ENCODE peak calls at places on chromosome 17, in eight cellular contexts. One of them, this sample, is unnamed.
A peak's percentile ranks its signal among the peaks of the same experiment; 100 is the strongest.

GRCh38 chr17:83010323-83011200 is 68.8 kb upstream of the METRNL start:
- DNase-seq in stimulated activated CD4-positive, alpha-beta T cell treated with anti-CD3 and anti-CD28 coated beads, Interleukin-15, amount 100 ng/mL, for 24 hours: no peak
- DNase-seq in NCI-H2081: no peak
- DNase-seq in IMR-90: peak; percentile 69
- DNase-seq in fibroblast of gingiva: no peak
- DNase-seq in tibial nerve: no peak
- DNase-seq in HS-27A: no peak
- DNase-seq in HFFc6: no peak
- DNase-seq in this sample: no peak

GRCh38 chr17:82754297-82755208 is 2.7 kb downstream of the TBCD start:
- DNase-seq in stimulated activated CD4-positive, alpha-beta T cell treated with anti-CD3 and anti-CD28 coated beads, Interleukin-15, amount 100 ng/mL, for 24 hours: peak; percentile 15
- DNase-seq in NCI-H2081: no peak
- DNase-seq in IMR-90: no peak
- DNase-seq in fibroblast of gingiva: no peak
- DNase-seq in tibial nerve: no peak
- DNase-seq in HS-27A: no peak
- DNase-seq in HFFc6: no peak
- DNase-seq in this sample: no peak

GRCh38 chr17:65785109-65785508 is 223.7 kb upstream of the AXIN2 start:
- DNase-seq in stimulated activated CD4-positive, alpha-beta T cell treated with anti-CD3 and anti-CD28 coated beads, Interleukin-15, amount 100 ng/mL, for 24 hours: no peak
- DNase-seq in NCI-H2081: no peak
- DNase-seq in IMR-90: peak; percentile 97
- DNase-seq in fibroblast of gingiva: peak; percentile 95
- DNase-seq in tibial nerve: no peak
- DNase-seq in HS-27A: peak; percentile 71
- DNase-seq in HFFc6: peak; percentile 92
- DNase-seq in this sample: peak; percentile 77

GRCh38 chr17:57965521-57966160 is 10.4 kb upstream of the CUEDC1 start:
- DNase-seq in stimulated activated CD4-positive, alpha-beta T cell treated with anti-CD3 and anti-CD28 coated beads, Interleukin-15, amount 100 ng/mL, for 24 hours: no peak
- DNase-seq in NCI-H2081: no peak
- DNase-seq in IMR-90: no peak
- DNase-seq in fibroblast of gingiva: no peak
- DNase-seq in tibial nerve: no peak
- DNase-seq in HS-27A: no peak
- DNase-seq in HFFc6: no peak
- DNase-seq in this sample: no peak

GRCh38 chr17:78252111-78252634 is 20.7 kb downstream of the TMEM235 start:
- DNase-seq in stimulated activated CD4-positive, alpha-beta T cell treated with anti-CD3 and anti-CD28 coated beads, Interleukin-15, amount 100 ng/mL, for 24 hours: peak; percentile 33
- DNase-seq in NCI-H2081: no peak
- DNase-seq in IMR-90: no peak
- DNase-seq in fibroblast of gingiva: no peak
- DNase-seq in tibial nerve: no peak
- DNase-seq in HS-27A: no peak
- DNase-seq in HFFc6: no peak
- DNase-seq in this sample: no peak

GRCh38 chr17:37043201-37043600 is 94.4 kb downstream of the AATF start:
- DNase-seq in stimulated activated CD4-positive, alpha-beta T cell treated with anti-CD3 and anti-CD28 coated beads, Interleukin-15, amount 100 ng/mL, for 24 hours: no peak
- DNase-seq in NCI-H2081: no peak
- DNase-seq in IMR-90: peak; percentile 40
- DNase-seq in fibroblast of gingiva: no peak
- DNase-seq in tibial nerve: no peak
- DNase-seq in HS-27A: no peak
- DNase-seq in HFFc6: no peak
- DNase-seq in this sample: no peak

GRCh38 chr17:31144427-31144826 is 49.6 kb downstream of the NF1 start:
- DNase-seq in stimulated activated CD4-positive, alpha-beta T cell treated with anti-CD3 and anti-CD28 coated beads, Interleukin-15, amount 100 ng/mL, for 24 hours: no peak
- DNase-seq in NCI-H2081: no peak
- DNase-seq in IMR-90: no peak
- DNase-seq in fibroblast of gingiva: no peak
- DNase-seq in tibial nerve: no peak
- DNase-seq in HS-27A: no peak
- DNase-seq in HFFc6: no peak
- DNase-seq in this sample: no peak

GRCh38 chr17:66829386-66829864 is 5.5 kb upstream of the CACNG5 start:
- DNase-seq in stimulated activated CD4-positive, alpha-beta T cell treated with anti-CD3 and anti-CD28 coated beads, Interleukin-15, amount 100 ng/mL, for 24 hours: peak; percentile 15
- DNase-seq in NCI-H2081: no peak
- DNase-seq in IMR-90: peak; percentile 73
- DNase-seq in fibroblast of gingiva: peak; percentile 45
- DNase-seq in tibial nerve: peak; percentile 22
- DNase-seq in HS-27A: no peak
- DNase-seq in HFFc6: peak; percentile 26
- DNase-seq in this sample: no peak

GRCh38 chr17:75110307-75110937 is 653 bp downstream of the ARMC7 start:
- DNase-seq in stimulated activated CD4-positive, alpha-beta T cell treated with anti-CD3 and anti-CD28 coated beads, Interleukin-15, amount 100 ng/mL, for 24 hours: no peak
- DNase-seq in NCI-H2081: no peak
- DNase-seq in IMR-90: no peak
- DNase-seq in fibroblast of gingiva: no peak
- DNase-seq in tibial nerve: no peak
- DNase-seq in HS-27A: no peak
- DNase-seq in HFFc6: no peak
- DNase-seq in this sample: no peak

GRCh38 chr17:1495265-1495664 is 2.8 kb upstream of the MYO1C start:
- DNase-seq in stimulated activated CD4-positive, alpha-beta T cell treated with anti-CD3 and anti-CD28 coated beads, Interleukin-15, amount 100 ng/mL, for 24 hours: no peak
- DNase-seq in NCI-H2081: no peak
- DNase-seq in IMR-90: no peak
- DNase-seq in fibroblast of gingiva: peak; percentile 96
- DNase-seq in tibial nerve: no peak
- DNase-seq in HS-27A: no peak
- DNase-seq in HFFc6: no peak
- DNase-seq in this sample: no peak

GRCh38 chr17:17351901-17352781 is 49.0 kb downstream of the NT5M start:
- DNase-seq in stimulated activated CD4-positive, alpha-beta T cell treated with anti-CD3 and anti-CD28 coated beads, Interleukin-15, amount 100 ng/mL, for 24 hours: no peak
- DNase-seq in NCI-H2081: no peak
- DNase-seq in IMR-90: peak; percentile 48
- DNase-seq in fibroblast of gingiva: peak; percentile 26
- DNase-seq in tibial nerve: no peak
- DNase-seq in HS-27A: no peak
- DNase-seq in HFFc6: peak; percentile 27
- DNase-seq in this sample: no peak

GRCh38 chr17:21024024-21024423 is 18.8 kb downstream of the USP22 start:
- DNase-seq in stimulated activated CD4-positive, alpha-beta T cell treated with anti-CD3 and anti-CD28 coated beads, Interleukin-15, amount 100 ng/mL, for 24 hours: no peak
- DNase-seq in NCI-H2081: no peak
- DNase-seq in IMR-90: peak; percentile 67
- DNase-seq in fibroblast of gingiva: no peak
- DNase-seq in tibial nerve: no peak
- DNase-seq in HS-27A: no peak
- DNase-seq in HFFc6: no peak
- DNase-seq in this sample: no peak

GRCh38 chr17:17783121-17783824 is 53.5 kb downstream of the SREBF1 start:
- DNase-seq in stimulated activated CD4-positive, alpha-beta T cell treated with anti-CD3 and anti-CD28 coated beads, Interleukin-15, amount 100 ng/mL, for 24 hours: peak; percentile 76
- DNase-seq in NCI-H2081: peak; percentile 82
- DNase-seq in IMR-90: no peak
- DNase-seq in fibroblast of gingiva: no peak
- DNase-seq in tibial nerve: peak; percentile 45
- DNase-seq in HS-27A: no peak
- DNase-seq in HFFc6: no peak
- DNase-seq in this sample: no peak

GRCh38 chr17:45225964-45226530 is 4.4 kb downstream of the FMNL1 start:
- DNase-seq in stimulated activated CD4-positive, alpha-beta T cell treated with anti-CD3 and anti-CD28 coated beads, Interleukin-15, amount 100 ng/mL, for 24 hours: peak; percentile 99
- DNase-seq in NCI-H2081: no peak
- DNase-seq in IMR-90: no peak
- DNase-seq in fibroblast of gingiva: no peak
- DNase-seq in tibial nerve: peak; percentile 65
- DNase-seq in HS-27A: no peak
- DNase-seq in HFFc6: no peak
- DNase-seq in this sample: no peak

GRCh38 chr17:78805301-78805700 is 23.2 kb upstream of the CYTH1 start:
- DNase-seq in stimulated activated CD4-positive, alpha-beta T cell treated with anti-CD3 and anti-CD28 coated beads, Interleukin-15, amount 100 ng/mL, for 24 hours: peak; percentile 81
- DNase-seq in NCI-H2081: no peak
- DNase-seq in IMR-90: no peak
- DNase-seq in fibroblast of gingiva: no peak
- DNase-seq in tibial nerve: no peak
- DNase-seq in HS-27A: no peak
- DNase-seq in HFFc6: no peak
- DNase-seq in this sample: no peak

GRCh38 chr17:30950669-30951399 is 20.0 kb upstream of the RNF135 start:
- DNase-seq in stimulated activated CD4-positive, alpha-beta T cell treated with anti-CD3 and anti-CD28 coated beads, Interleukin-15, amount 100 ng/mL, for 24 hours: no peak
- DNase-seq in NCI-H2081: peak; percentile 74
- DNase-seq in IMR-90: peak; percentile 93
- DNase-seq in fibroblast of gingiva: peak; percentile 71
- DNase-seq in tibial nerve: peak; percentile 69
- DNase-seq in HS-27A: no peak
- DNase-seq in HFFc6: peak; percentile 87
- DNase-seq in this sample: no peak

GRCh38 chr17:71496552-71496951 is 624.3 kb upstream of the SOX9 start:
- DNase-seq in stimulated activated CD4-positive, alpha-beta T cell treated with anti-CD3 and anti-CD28 coated beads, Interleukin-15, amount 100 ng/mL, for 24 hours: no peak
- DNase-seq in NCI-H2081: no peak
- DNase-seq in IMR-90: peak; percentile 78
- DNase-seq in fibroblast of gingiva: no peak
- DNase-seq in tibial nerve: no peak
- DNase-seq in HS-27A: no peak
- DNase-seq in HFFc6: peak; percentile 84
- DNase-seq in this sample: no peak

GRCh38 chr17:51015145-51015558 is 105.5 kb downstream of the SPAG9 start:
- DNase-seq in stimulated activated CD4-positive, alpha-beta T cell treated with anti-CD3 and anti-CD28 coated beads, Interleukin-15, amount 100 ng/mL, for 24 hours: no peak
- DNase-seq in NCI-H2081: peak; percentile 83
- DNase-seq in IMR-90: peak; percentile 43
- DNase-seq in fibroblast of gingiva: peak; percentile 90
- DNase-seq in tibial nerve: no peak
- DNase-seq in HS-27A: no peak
- DNase-seq in HFFc6: no peak
- DNase-seq in this sample: no peak

GRCh38 chr17:55527520-55528118 is 16.4 kb upstream of the SMIM36 start:
- DNase-seq in stimulated activated CD4-positive, alpha-beta T cell treated with anti-CD3 and anti-CD28 coated beads, Interleukin-15, amount 100 ng/mL, for 24 hours: peak; percentile 11
- DNase-seq in NCI-H2081: peak; percentile 23
- DNase-seq in IMR-90: peak; percentile 65
- DNase-seq in fibroblast of gingiva: peak; percentile 62
- DNase-seq in tibial nerve: peak; percentile 38
- DNase-seq in HS-27A: no peak
- DNase-seq in HFFc6: peak; percentile 58
- DNase-seq in this sample: no peak

GRCh38 chr17:63571632-63572310 is 21.5 kb downstream of the DCAF7 start:
- DNase-seq in stimulated activated CD4-positive, alpha-beta T cell treated with anti-CD3 and anti-CD28 coated beads, Interleukin-15, amount 100 ng/mL, for 24 hours: no peak
- DNase-seq in NCI-H2081: no peak
- DNase-seq in IMR-90: peak; percentile 93
- DNase-seq in fibroblast of gingiva: peak; percentile 27
- DNase-seq in tibial nerve: no peak
- DNase-seq in HS-27A: no peak
- DNase-seq in HFFc6: peak; percentile 82
- DNase-seq in this sample: no peak

GRCh38 chr17:81418710-81419332 is 23.6 kb downstream of the BAHCC1 start:
- DNase-seq in stimulated activated CD4-positive, alpha-beta T cell treated with anti-CD3 and anti-CD28 coated beads, Interleukin-15, amount 100 ng/mL, for 24 hours: no peak
- DNase-seq in NCI-H2081: no peak
- DNase-seq in IMR-90: peak; percentile 36
- DNase-seq in fibroblast of gingiva: peak; percentile 22
- DNase-seq in tibial nerve: no peak
- DNase-seq in HS-27A: no peak
- DNase-seq in HFFc6: peak; percentile 34
- DNase-seq in this sample: no peak

GRCh38 chr17:6135996-6136395 is 65.8 kb downstream of the WSCD1 start:
- DNase-seq in stimulated activated CD4-positive, alpha-beta T cell treated with anti-CD3 and anti-CD28 coated beads, Interleukin-15, amount 100 ng/mL, for 24 hours: no peak
- DNase-seq in NCI-H2081: no peak
- DNase-seq in IMR-90: no peak
- DNase-seq in fibroblast of gingiva: no peak
- DNase-seq in tibial nerve: no peak
- DNase-seq in HS-27A: no peak
- DNase-seq in HFFc6: no peak
- DNase-seq in this sample: no peak

GRCh38 chr17:48095611-48096010 is 5.7 kb downstream of the CBX1 start:
- DNase-seq in stimulated activated CD4-positive, alpha-beta T cell treated with anti-CD3 and anti-CD28 coated beads, Interleukin-15, amount 100 ng/mL, for 24 hours: no peak
- DNase-seq in NCI-H2081: no peak
- DNase-seq in IMR-90: no peak
- DNase-seq in fibroblast of gingiva: peak; percentile 74
- DNase-seq in tibial nerve: no peak
- DNase-seq in HS-27A: no peak
- DNase-seq in HFFc6: no peak
- DNase-seq in this sample: no peak

GRCh38 chr17:4974064-4974670 is 6.5 kb upstream of the SPAG7 start:
- DNase-seq in stimulated activated CD4-positive, alpha-beta T cell treated with anti-CD3 and anti-CD28 coated beads, Interleukin-15, amount 100 ng/mL, for 24 hours: no peak
- DNase-seq in NCI-H2081: no peak
- DNase-seq in IMR-90: no peak
- DNase-seq in fibroblast of gingiva: no peak
- DNase-seq in tibial nerve: no peak
- DNase-seq in HS-27A: no peak
- DNase-seq in HFFc6: no peak
- DNase-seq in this sample: no peak

GRCh38 chr17:50620237-50620636 is 14.4 kb upstream of the ABCC3 start:
- DNase-seq in stimulated activated CD4-positive, alpha-beta T cell treated with anti-CD3 and anti-CD28 coated beads, Interleukin-15, amount 100 ng/mL, for 24 hours: no peak
- DNase-seq in NCI-H2081: no peak
- DNase-seq in IMR-90: no peak
- DNase-seq in fibroblast of gingiva: no peak
- DNase-seq in tibial nerve: no peak
- DNase-seq in HS-27A: no peak
- DNase-seq in HFFc6: no peak
- DNase-seq in this sample: no peak

GRCh38 chr17:77445030-77445907 is 304.5 kb downstream of the SEC14L1 start:
- DNase-seq in stimulated activated CD4-positive, alpha-beta T cell treated with anti-CD3 and anti-CD28 coated beads, Interleukin-15, amount 100 ng/mL, for 24 hours: peak; percentile 89
- DNase-seq in NCI-H2081: no peak
- DNase-seq in IMR-90: peak; percentile 66
- DNase-seq in fibroblast of gingiva: peak; percentile 84
- DNase-seq in tibial nerve: peak; percentile 61
- DNase-seq in HS-27A: no peak
- DNase-seq in HFFc6: peak; percentile 43
- DNase-seq in this sample: no peak

GRCh38 chr17:72164340-72164739 is 43.5 kb downstream of the SOX9 start:
- DNase-seq in stimulated activated CD4-positive, alpha-beta T cell treated with anti-CD3 and anti-CD28 coated beads, Interleukin-15, amount 100 ng/mL, for 24 hours: no peak
- DNase-seq in NCI-H2081: no peak
- DNase-seq in IMR-90: peak; percentile 20
- DNase-seq in fibroblast of gingiva: no peak
- DNase-seq in tibial nerve: no peak
- DNase-seq in HS-27A: no peak
- DNase-seq in HFFc6: no peak
- DNase-seq in this sample: no peak

GRCh38 chr17:80443916-80444708 is 29.1 kb downstream of the ENDOV start:
- DNase-seq in stimulated activated CD4-positive, alpha-beta T cell treated with anti-CD3 and anti-CD28 coated beads, Interleukin-15, amount 100 ng/mL, for 24 hours: no peak
- DNase-seq in NCI-H2081: peak; percentile 72
- DNase-seq in IMR-90: no peak
- DNase-seq in fibroblast of gingiva: no peak
- DNase-seq in tibial nerve: no peak
- DNase-seq in HS-27A: no peak
- DNase-seq in HFFc6: no peak
- DNase-seq in this sample: no peak

GRCh38 chr17:39755550-39756375 is 18.0 kb downstream of the GRB7 start:
- DNase-seq in stimulated activated CD4-positive, alpha-beta T cell treated with anti-CD3 and anti-CD28 coated beads, Interleukin-15, amount 100 ng/mL, for 24 hours: peak; percentile 64
- DNase-seq in NCI-H2081: no peak
- DNase-seq in IMR-90: peak; percentile 24
- DNase-seq in fibroblast of gingiva: no peak
- DNase-seq in tibial nerve: no peak
- DNase-seq in HS-27A: no peak
- DNase-seq in HFFc6: no peak
- DNase-seq in this sample: no peak

GRCh38 chr17:9367186-9367585 is 208.4 kb downstream of the STX8 start:
- DNase-seq in stimulated activated CD4-positive, alpha-beta T cell treated with anti-CD3 and anti-CD28 coated beads, Interleukin-15, amount 100 ng/mL, for 24 hours: no peak
- DNase-seq in NCI-H2081: no peak
- DNase-seq in IMR-90: no peak
- DNase-seq in fibroblast of gingiva: peak; percentile 20
- DNase-seq in tibial nerve: no peak
- DNase-seq in HS-27A: no peak
- DNase-seq in HFFc6: no peak
- DNase-seq in this sample: no peak

GRCh38 chr17:56262854-56263253 is 109.6 kb downstream of the ANKFN1 start:
- DNase-seq in stimulated activated CD4-positive, alpha-beta T cell treated with anti-CD3 and anti-CD28 coated beads, Interleukin-15, amount 100 ng/mL, for 24 hours: no peak
- DNase-seq in NCI-H2081: no peak
- DNase-seq in IMR-90: peak; percentile 7
- DNase-seq in fibroblast of gingiva: no peak
- DNase-seq in tibial nerve: no peak
- DNase-seq in HS-27A: no peak
- DNase-seq in HFFc6: no peak
- DNase-seq in this sample: no peak

GRCh38 chr17:7853693-7854043 is 1.2 kb upstream of the TMEM88 start:
- DNase-seq in stimulated activated CD4-positive, alpha-beta T cell treated with anti-CD3 and anti-CD28 coated beads, Interleukin-15, amount 100 ng/mL, for 24 hours: peak; percentile 25
- DNase-seq in NCI-H2081: no peak
- DNase-seq in IMR-90: no peak
- DNase-seq in fibroblast of gingiva: no peak
- DNase-seq in tibial nerve: no peak
- DNase-seq in HS-27A: no peak
- DNase-seq in HFFc6: no peak
- DNase-seq in this sample: no peak

GRCh38 chr17:35167666-35168065 is 20.0 kb downstream of the UNC45B start:
- DNase-seq in stimulated activated CD4-positive, alpha-beta T cell treated with anti-CD3 and anti-CD28 coated beads, Interleukin-15, amount 100 ng/mL, for 24 hours: no peak
- DNase-seq in NCI-H2081: no peak
- DNase-seq in IMR-90: peak; percentile 62
- DNase-seq in fibroblast of gingiva: no peak
- DNase-seq in tibial nerve: no peak
- DNase-seq in HS-27A: no peak
- DNase-seq in HFFc6: peak; percentile 56
- DNase-seq in this sample: no peak

GRCh38 chr17:50117202-50118040 is 12.5 kb downstream of the SAMD14 start:
- DNase-seq in stimulated activated CD4-positive, alpha-beta T cell treated with anti-CD3 and anti-CD28 coated beads, Interleukin-15, amount 100 ng/mL, for 24 hours: peak; percentile 77
- DNase-seq in NCI-H2081: peak; percentile 68
- DNase-seq in IMR-90: peak; percentile 35
- DNase-seq in fibroblast of gingiva: peak; percentile 38
- DNase-seq in tibial nerve: no peak
- DNase-seq in HS-27A: no peak
- DNase-seq in HFFc6: peak; percentile 27
- DNase-seq in this sample: no peak

This sample was measured in Panc1.